ENCODE peak calls at places on chromosomes 7 and 10, in four cellular contexts. J is heart left ventricle, B is mesenchymal stem cell, M is mammary epithelial cell. S is an unnamed sample.

GRCh38 chr10:65342226-65342625 is 1583.6 kb upstream of the LRRTM3 start:
- DNase-seq in J (no peak), B (no peak), M (peak; percentile 80), S (no peak)

GRCh38 chr10:58488921-58489320 is 23.8 kb upstream of the BICC1 start:
- DNase-seq in J (no peak), B (no peak), M (no peak), S (no peak)

GRCh38 chr10:132395704-132396494 is 1.1 kb upstream of the PWWP2B start:
- DNase-seq in J (peak; percentile 81), B (peak; percentile 67), M (no peak), S (no peak)

GRCh38 chr10:94320285-94320914 is 42.3 kb downstream of the NOC3L start:
- DNase-seq in J (peak; percentile 71), B (peak; percentile 66), M (peak; percentile 37), S (peak; percentile 31)

GRCh38 chr10:99426689-99427088 is 3.7 kb downstream of the GOT1 start:
- DNase-seq in J (no peak), B (no peak), M (no peak), S (no peak)

GRCh38 chr7:12244129-12244528 is 33.0 kb downstream of the TMEM106B start:
- DNase-seq in J (no peak), B (peak; percentile 33), M (no peak), S (no peak)

GRCh38 chr10:111600772-111601171 is 523.9 kb downstream of the ADRA2A start:
- DNase-seq in J (peak; percentile 22), B (no peak), M (no peak), S (no peak)

GRCh38 chr7:90574136-90574819 is 21.8 kb upstream of the CDK14 start:
- DNase-seq in J (peak; percentile 43), B (peak; percentile 57), M (no peak), S (no peak)

GRCh38 chr10:68628576-68629127 is 68.5 kb downstream of the TET1 start:
- DNase-seq in J (no peak), B (no peak), M (no peak), S (no peak)

GRCh38 chr7:108836246-108836645 is 266.6 kb downstream of the DNAJB9 start:
- DNase-seq in J (no peak), B (no peak), M (no peak), S (no peak)

GRCh38 chr7:18727094-18727870 is 231.7 kb downstream of the HDAC9 start:
- DNase-seq in J (no peak), B (no peak), M (no peak), S (peak; percentile 2)

GRCh38 chr7:2937701-2938513 is 93.8 kb upstream of the GNA12 start:
- DNase-seq in J (peak; percentile 10), B (no peak), M (no peak), S (no peak)

GRCh38 chr10:119301397-119301796 is 94.0 kb downstream of the GRK5 start:
- DNase-seq in J (no peak), B (peak; percentile 57), M (no peak), S (no peak)

GRCh38 chr10:89310092-89310886 is 8.4 kb downstream of the IFIT2 start:
- DNase-seq in J (no peak), B (no peak), M (no peak), S (no peak)

GRCh38 chr7:22443370-22444180 is 56.4 kb downstream of the STEAP1B start:
- DNase-seq in J (no peak), B (no peak), M (peak; percentile 24), S (no peak)

DNA sequence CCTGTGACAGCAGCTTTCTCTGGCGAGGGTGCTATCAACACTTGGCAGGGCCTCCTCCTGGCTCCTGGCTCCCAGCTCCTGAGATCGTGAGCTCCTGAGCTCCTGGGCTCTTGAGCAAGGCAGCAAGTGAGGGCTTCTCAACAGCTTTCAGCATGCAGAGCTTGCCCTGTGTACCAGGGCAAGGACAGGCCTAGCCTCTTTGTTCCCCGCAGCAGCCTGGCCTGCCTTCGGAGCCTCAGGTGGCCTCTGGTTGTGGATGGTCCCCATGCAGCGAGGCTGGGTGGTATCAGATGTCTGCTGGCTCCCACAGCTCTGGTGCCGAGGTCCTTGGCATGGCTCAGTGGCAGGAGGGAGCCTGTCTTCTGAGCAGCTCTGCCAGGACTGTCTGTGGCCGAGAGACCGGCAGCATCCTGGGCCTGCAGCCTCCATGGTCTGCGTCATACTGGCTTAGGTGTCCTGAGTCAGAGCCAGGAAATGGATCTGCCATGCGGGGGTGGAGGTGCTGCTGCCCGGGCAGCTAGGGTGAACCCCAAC is 44.2 kb downstream of the ZMIZ1 start:
- DNase-seq in J (peak; percentile 56), B (peak; percentile 72), M (peak; percentile 91), S (peak; percentile 64)
- H3K4me1 ChIP-seq in J (peaks cover 69% of the 10 kb centered on the region), B (peaks cover 80% of the 10 kb centered on the region), M (peaks cover 51% of the 10 kb centered on the region), S (no peaks in the 10 kb centered on the region)

DNA sequence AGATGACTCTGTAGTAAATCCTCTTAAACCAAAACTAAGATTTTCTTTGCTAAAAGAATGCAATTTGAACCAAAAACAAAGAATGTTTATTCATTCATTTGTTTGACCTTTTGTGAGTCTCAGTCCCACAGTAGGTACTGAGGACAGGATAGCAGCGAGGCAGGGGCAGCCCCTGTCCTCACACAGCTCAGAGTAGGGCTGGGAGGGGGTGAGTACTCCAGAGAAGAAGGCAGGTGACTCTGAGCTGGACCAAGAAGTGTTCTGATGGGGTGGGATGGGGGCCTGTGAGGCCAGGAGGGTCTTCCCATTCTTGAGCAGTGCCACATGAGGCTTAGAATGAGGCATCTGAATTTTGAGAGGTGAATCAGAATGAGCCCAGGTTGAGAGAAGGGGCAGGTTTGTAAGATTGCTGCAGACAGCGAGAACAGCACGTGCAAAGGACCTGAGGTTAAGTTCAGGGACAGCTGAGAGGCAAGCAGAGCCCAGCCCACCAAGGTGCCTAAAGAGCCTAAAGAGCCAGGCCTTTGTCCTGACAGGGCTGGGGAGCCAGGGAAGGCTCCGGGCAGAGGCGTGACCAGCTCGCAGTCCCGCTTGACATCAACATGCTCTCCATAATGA is 56.9 kb upstream of the CHST15 start:
- DNase-seq in J (no peak), B (no peak), M (no peak), S (no peak)
- H3K4me1 ChIP-seq in J (peaks cover 53% of the 10 kb centered on the region), B (peaks cover 38% of the 10 kb centered on the region), M (peaks cover 29% of the 10 kb centered on the region), S (peaks cover 5% of the 10 kb centered on the region)

GRCh38 chr7:116967254-116967922 is 14.1 kb downstream of the ST7 start:
- DNase-seq in J (no peak), B (no peak), M (no peak), S (no peak)
- H3K4me1 ChIP-seq in J (peaks cover 25% of the 10 kb centered on the region), B (peaks cover 2% of the 10 kb centered on the region), M (peaks cover 7% of the 10 kb centered on the region), S (peaks cover 6% of the 10 kb centered on the region)

GRCh38 chr10:33260403-33261239 is 73.8 kb downstream of the NRP1 start:
- DNase-seq in J (no peak), B (no peak), M (no peak), S (no peak)

GRCh38 chr10:33263453-33263852 is 71.0 kb downstream of the NRP1 start:
- DNase-seq in J (no peak), B (peak; percentile 19), M (peak; percentile 59), S (peak; percentile 62)

GRCh38 chr10:33265621-33266020 is 68.8 kb downstream of the NRP1 start:
- DNase-seq in J (no peak), B (no peak), M (no peak), S (no peak)

GRCh38 chr10:33258951-33259350 is 75.5 kb downstream of the NRP1 start:
- DNase-seq in J (no peak), B (peak; percentile 75), M (peak; percentile 60), S (peak; percentile 47)

DNA sequence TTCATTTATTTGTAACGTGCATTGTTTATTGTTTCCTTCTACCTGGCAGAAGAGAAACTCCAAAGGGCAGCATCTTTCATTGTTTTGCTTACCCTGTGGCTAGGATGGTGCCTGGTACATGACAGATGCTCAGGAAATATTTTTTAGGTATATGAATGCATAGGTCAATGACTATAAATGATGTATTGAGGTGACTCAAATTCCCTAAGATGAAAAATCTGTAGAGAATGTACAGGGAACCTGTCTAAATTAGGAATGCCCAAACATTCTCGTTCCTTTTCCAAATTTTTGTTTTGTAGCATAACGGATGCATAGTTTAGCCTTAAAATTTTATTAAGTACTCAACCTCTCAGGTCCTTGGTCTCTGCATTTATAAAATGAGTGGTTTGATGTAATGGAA is 71.6 kb downstream of the NRP1 start:
- DNase-seq in J (no peak), B (no peak), M (no peak), S (no peak)
- H3K4me1 ChIP-seq in J (peaks cover 42% of the 10 kb centered on the region), B (peaks cover 12% of the 10 kb centered on the region), M (peaks cover 42% of the 10 kb centered on the region), S (peaks cover 30% of the 10 kb centered on the region)

DNA sequence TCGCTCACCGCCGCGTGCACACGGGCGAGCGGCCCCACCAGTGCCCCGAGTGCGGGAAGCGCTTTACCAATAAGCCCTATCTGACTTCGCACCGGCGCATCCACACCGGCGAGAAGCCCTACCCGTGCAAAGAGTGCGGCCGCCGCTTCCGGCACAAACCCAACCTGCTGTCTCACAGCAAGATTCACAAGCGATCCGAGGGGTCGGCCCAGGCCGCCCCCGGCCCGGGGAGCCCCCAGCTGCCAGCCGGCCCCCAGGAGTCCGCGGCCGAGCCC is 3.3 kb downstream of the REPIN1 start:
- DNase-seq in J (no peak), B (no peak), M (no peak), S (no peak)
- H3K4me1 ChIP-seq in J (peaks cover 33% of the 10 kb centered on the region), B (peaks cover 37% of the 10 kb centered on the region), M (peaks cover 10% of the 10 kb centered on the region), S (peaks cover 3% of the 10 kb centered on the region)

DNA sequence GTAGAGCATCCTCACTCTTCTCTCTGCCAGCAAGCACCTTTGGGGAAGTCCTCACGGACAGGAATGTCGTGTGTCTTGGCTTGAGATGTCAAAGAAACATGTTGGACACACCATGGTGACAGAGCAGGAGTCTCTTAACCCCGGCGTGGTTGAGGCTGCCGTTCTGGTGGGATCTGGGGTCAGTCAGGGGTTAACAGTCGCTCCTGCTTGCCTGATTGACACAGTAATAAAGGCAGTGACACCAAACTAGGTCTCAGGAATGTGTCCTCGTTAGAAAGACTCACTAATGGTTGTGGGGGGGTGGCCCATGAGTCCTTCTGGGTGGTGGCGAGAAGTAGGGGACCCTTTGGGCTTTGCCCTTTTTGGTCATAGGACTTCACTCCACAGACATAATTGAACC is 69.0 kb downstream of the TCF7L2 start:
- DNase-seq in J (no peak), B (no peak), M (no peak), S (no peak)
- H3K4me1 ChIP-seq in J (peaks cover 49% of the 10 kb centered on the region), B (peaks cover 32% of the 10 kb centered on the region), M (no peaks in the 10 kb centered on the region), S (no peaks in the 10 kb centered on the region)

DNA sequence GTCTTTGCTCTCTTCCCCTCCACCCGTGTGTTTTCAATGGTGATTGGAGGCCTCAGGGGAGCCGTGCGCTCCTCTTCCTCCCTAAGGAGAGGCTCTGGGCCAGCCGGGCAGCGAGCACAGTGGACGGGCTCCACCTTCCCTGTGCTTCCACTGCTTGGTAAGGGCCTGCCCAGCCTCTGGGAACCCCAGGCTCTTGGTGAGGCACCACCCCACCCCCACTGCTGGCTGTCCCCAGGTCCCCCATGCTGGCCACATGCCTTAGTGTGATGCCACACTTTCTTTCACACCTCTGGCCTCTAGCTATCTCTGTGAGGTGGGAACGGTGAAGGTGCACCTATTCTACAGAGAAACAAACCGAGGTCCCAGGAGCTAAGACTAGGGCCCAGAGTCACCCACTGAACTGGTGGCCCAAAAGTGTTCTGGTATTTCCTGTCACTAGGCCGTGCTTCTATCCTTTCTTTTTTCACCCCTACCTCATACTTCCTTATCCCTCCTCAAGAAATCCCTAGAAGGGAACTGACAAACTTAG is 53.3 kb downstream of the UNC5B start:
- DNase-seq in J (no peak), B (no peak), M (no peak), S (no peak)
- H3K4me1 ChIP-seq in J (peaks cover 44% of the 10 kb centered on the region), B (peaks cover 3% of the 10 kb centered on the region), M (peaks cover 8% of the 10 kb centered on the region), S (peaks cover 4% of the 10 kb centered on the region)

GRCh38 chr10:91610444-91610843 is 22.4 kb downstream of the PPP1R3C start:
- DNase-seq in J (no peak), B (no peak), M (no peak), S (no peak)
- H3K4me1 ChIP-seq in J (peaks cover 28% of the 10 kb centered on the region), B (peaks cover 11% of the 10 kb centered on the region), M (peaks cover 25% of the 10 kb centered on the region), S (peaks cover 28% of the 10 kb centered on the region)

S was measured in foreskin keratinocyte.